ENCODE peak calls at places on chromosomes 4 and X, in four cellular contexts. W is hepatocyte, E is PC-3, B is H1. U is an unnamed sample.

GRCh38 chr4:53281438-53281837 is 84.4 kb downstream of the SCFD2 start:
- DNase-seq in B (no peak), E (no peak), W (no peak), U (no peak)

GRCh38 chr4:22850630-22851029 is 157.9 kb downstream of the GBA3 start:
- DNase-seq in B (no peak), W (no peak), E (no peak), U (no peak)

GRCh38 chr4:54067163-54067562 is 2.8 kb upstream of the CHIC2 start:
- DNase-seq in W (peak; percentile 55), B (no peak), E (peak; percentile 97), U (peak; percentile 88)

GRCh38 chrX:108299704-108300103 is 138.5 kb downstream of the COL4A6 start:
- DNase-seq in B (no peak), E (no peak), W (no peak), U (no peak)

GRCh38 chr4:39855909-39856512 is 121.7 kb downstream of the PDS5A start:
- DNase-seq in E (peak; percentile 22), W (no peak), B (no peak), U (peak; percentile 53)

GRCh38 chrX:154607370-154607769 is 11.7 kb downstream of the CTAG1B start:
- DNase-seq in W (no peak), E (peak; percentile 81), B (no peak), U (no peak)

GRCh38 chrX:41906515-41907165 is 16.7 kb downstream of the CASK start:
- DNase-seq in E (peak; percentile 37), B (no peak), W (no peak), U (peak; percentile 10)

GRCh38 chr4:52037730-52038108 is 380 bp downstream of the SGCB start:
- DNase-seq in B (no peak), E (peak; percentile 26), W (no peak), U (peak; percentile 66)

GRCh38 chr4:1323635-1324442 is 23.2 kb upstream of the UVSSA start:
- DNase-seq in B (no peak), E (peak; percentile 87), W (no peak), U (peak; percentile 85)

GRCh38 chrX:72306851-72307645 is 1.3 kb upstream of the CITED1 start:
- DNase-seq in E (peak; percentile 71), W (peak; percentile 48), B (no peak), U (peak; percentile 72)

GRCh38 chrX:50747471-50747900 is 66.5 kb downstream of the SHROOM4 start:
- DNase-seq in W (peak; percentile 16), E (peak; percentile 28), B (no peak), U (peak; percentile 55)

GRCh38 chr4:67344594-67345380 is 200.5 kb downstream of the CENPC start:
- DNase-seq in B (no peak), E (no peak), W (no peak), U (no peak)

GRCh38 chr4:7828011-7828720 is 111.5 kb downstream of the AFAP1 start:
- DNase-seq in E (peak; percentile 85), B (no peak), W (peak; percentile 81), U (peak; percentile 98)

GRCh38 chrX:872090-872489 is 241.5 kb downstream of the SHOX start:
- DNase-seq in E (no peak), B (no peak), W (no peak), U (no peak)

GRCh38 chrX:41824551-41824950 is 98.8 kb downstream of the CASK start:
- DNase-seq in W (peak; percentile 12), E (peak; percentile 20), B (no peak), U (peak; percentile 65)

GRCh38 chr4:165994706-165995105 is 121.7 kb downstream of the TLL1 start:
- DNase-seq in W (peak; percentile 37), B (no peak), E (peak; percentile 64), U (peak; percentile 6)

GRCh38 chr4:54784188-54784671 is 126.5 kb downstream of the KIT start:
- DNase-seq in W (peak; percentile 13), B (no peak), E (no peak), U (peak; percentile 96)

GRCh38 chr4:57501715-57502114 is 391.5 kb upstream of the IGFBP7 start:
- DNase-seq in W (peak; percentile 79), B (no peak), E (peak; percentile 53), U (peak; percentile 38)

GRCh38 chr4:36027203-36027602 is 217.1 kb downstream of the ARAP2 start:
- DNase-seq in E (no peak), B (no peak), W (no peak), U (no peak)

GRCh38 chr4:169634975-169635374 is 14.6 kb downstream of the CLCN3 start:
- DNase-seq in E (peak; percentile 87), W (peak; percentile 60), B (no peak), U (no peak)

GRCh38 chrX:508163-508562 is 121.5 kb upstream of the PPP2R3B start:
- DNase-seq in B (no peak), W (no peak), E (no peak), U (no peak)

GRCh38 chr4:82500106-82500738 is 61.6 kb downstream of the TMEM150C start:
- DNase-seq in W (no peak), E (no peak), B (no peak), U (peak; percentile 64)

GRCh38 chr4:16253127-16253960 is 27.1 kb upstream of the TAPT1 start:
- DNase-seq in W (no peak), E (peak; percentile 77), B (no peak), U (peak; percentile 91)

GRCh38 chr4:168540086-168540864 is 43.4 kb downstream of the PALLD start:
- DNase-seq in E (no peak), B (no peak), W (no peak), U (peak; percentile 82)

GRCh38 chrX:18668468-18668867 is 3.4 kb downstream of the RS1 start:
- DNase-seq in E (no peak), B (no peak), W (no peak), U (no peak)

GRCh38 chr4:2244947-2245786 is 3.2 kb upstream of the HAUS3 start:
- DNase-seq in E (no peak), W (no peak), B (no peak), U (no peak)

GRCh38 chrX:71282514-71283408 is 674 bp upstream of the NONO start:
- DNase-seq in E (no peak), B (no peak), W (peak; percentile 38), U (peak; percentile 73)

DNA sequence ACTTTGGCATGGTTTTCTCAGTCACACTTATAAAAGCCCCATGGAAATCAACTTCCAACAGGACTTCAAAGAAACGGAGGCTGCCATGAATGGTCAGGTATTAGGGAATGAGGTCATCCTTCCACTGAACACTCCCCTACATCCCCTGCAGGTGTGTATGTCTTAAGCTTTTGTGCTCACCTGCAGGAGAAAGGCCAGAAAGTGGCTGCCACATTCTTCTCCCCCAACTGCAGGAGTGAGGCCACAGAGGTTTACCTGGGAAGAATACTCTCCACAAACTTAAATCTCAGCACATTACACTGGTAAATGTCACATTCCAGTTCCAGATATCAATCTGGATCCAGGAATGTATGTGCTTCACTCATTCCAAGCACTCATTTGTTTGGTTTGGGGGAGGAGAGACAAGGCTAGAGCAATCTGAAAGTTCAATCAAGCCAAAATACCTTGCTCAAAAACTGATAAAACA is 15.5 kb downstream of the FAM9C start:
- DNase-seq in E (peak; percentile 85), W (peak; percentile 57), B (no peak), U (no peak)
- H3K4me2 ChIP-seq in E (peak overlapping the region; percentile 74), W (peak overlapping the region; percentile 54), B (no peak overlapping the region), U (peak overlapping the region; percentile 73)

GRCh38 chrX:139204903-139205667 is 325.5 kb upstream of the F9 start:
- DNase-seq in W (peak; percentile 70), B (no peak), E (peak; percentile 58), U (peak; percentile 63)
- TF ChIP-seq EZH2 in W (no peak), B (no peak), E (no peak), U (no peak)

DNA sequence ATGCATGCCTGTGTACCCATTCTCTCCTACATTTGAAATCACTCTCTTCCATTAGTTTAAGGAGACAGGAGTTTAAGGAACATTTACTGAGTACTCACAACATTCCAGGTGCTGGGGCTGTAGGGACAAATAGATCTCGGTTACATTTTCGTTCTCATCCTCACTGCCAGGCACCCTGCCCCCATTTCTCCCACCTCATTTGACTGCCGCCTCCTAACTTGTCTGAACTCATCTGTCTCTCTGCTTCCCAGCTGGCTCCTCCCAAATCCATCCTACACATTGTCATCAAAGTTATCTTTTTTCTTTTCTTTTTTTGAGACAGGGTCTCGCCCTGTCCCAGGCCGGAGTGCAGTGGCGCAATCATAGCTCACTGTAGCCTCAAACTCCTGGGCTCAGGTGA is 19.8 kb upstream of the MPC1L start:
- DNase-seq in E (no peak), W (no peak), B (no peak), U (no peak)
- H2AFZ ChIP-seq in E (no peak overlapping the region), W (no peak overlapping the region), B (no peak overlapping the region), U (no peak overlapping the region)

GRCh38 chrX:38233891-38234807 is 13.5 kb upstream of the SRPX start:
- DNase-seq in W (no peak), B (no peak), E (peak; percentile 65), U (peak; percentile 73)
- H3K4me2 ChIP-seq in W (no peak overlapping the region), B (peak overlapping the region; percentile 2), E (peak overlapping the region; percentile 14), U (peak overlapping the region; percentile 43)

GRCh38 chr4:157220026-157220881 is at the start of gene GRIA2:
- DNase-seq in B (no peak), W (peak; percentile 89), E (no peak), U (peak; percentile 70)

GRCh38 chr4:157222764-157223145 is 2.2 kb downstream of the GRIA2 start:
- DNase-seq in B (no peak), W (no peak), E (no peak), U (no peak)

GRCh38 chr4:157221426-157221894 is 932 bp downstream of the GRIA2 start:
- DNase-seq in E (no peak), B (no peak), W (no peak), U (no peak)

GRCh38 chr4:157223446-157223845 is 2.9 kb downstream of the GRIA2 start:
- DNase-seq in B (no peak), W (no peak), E (no peak), U (no peak)

DNA sequence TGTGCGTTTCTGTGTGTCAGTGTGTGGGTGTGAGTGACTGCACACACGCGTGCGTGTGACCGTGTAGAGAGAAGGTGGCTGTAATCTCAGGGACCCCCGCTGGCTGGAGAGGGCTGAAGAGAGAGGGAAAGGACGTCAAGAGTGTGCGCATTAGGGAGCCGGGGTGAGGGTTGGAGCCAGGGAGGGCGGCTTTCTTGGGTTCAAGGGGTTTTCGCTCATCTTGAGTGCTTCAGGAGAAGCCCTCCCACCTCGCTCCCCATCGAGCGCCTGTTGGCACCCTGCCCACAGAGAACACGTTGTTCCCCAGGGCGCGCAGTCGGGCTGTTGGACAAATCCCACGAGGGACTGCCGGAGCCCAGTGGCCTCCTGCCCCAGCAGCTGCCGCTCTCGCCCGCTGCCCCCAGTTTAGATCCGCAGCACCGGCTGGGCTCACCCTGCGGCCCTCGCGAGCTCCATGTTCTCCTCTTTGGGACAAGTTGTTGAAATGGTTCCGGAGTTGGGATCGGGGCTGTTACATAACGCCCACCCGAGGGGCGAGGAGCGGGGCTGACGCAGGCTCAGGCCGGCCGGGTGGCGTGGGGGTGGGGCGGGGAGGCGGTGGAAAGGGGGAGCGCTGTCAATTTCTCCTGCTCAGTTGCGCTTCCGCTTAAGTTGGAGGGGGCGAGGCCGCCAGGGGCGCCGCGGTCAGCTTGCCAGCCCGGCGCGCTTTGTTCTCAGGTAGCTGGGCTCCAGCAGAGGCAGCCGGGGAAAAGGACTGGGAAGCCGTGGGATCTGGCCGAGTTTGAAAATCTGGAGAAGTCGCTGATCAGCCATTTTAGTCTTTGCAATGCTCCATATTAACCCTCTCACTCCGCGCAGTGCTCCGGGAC is 1.6 kb downstream of the GRIA2 start:
- DNase-seq in B (no peak), E (no peak), W (peak; percentile 69), U (peak; percentile 12)
- TF ChIP-seq EZH2 in B (peak; percentile 56), E (no peak), W (peak; percentile 23), U (no peak)

GRCh38 chr4:123924536-123924935 is 527.9 kb downstream of the SPRY1 start:
- DNase-seq in E (no peak), W (no peak), B (no peak), U (peak; percentile 62)
- H2AFZ ChIP-seq in E (no peak overlapping the region), W (no peak overlapping the region), B (no peak overlapping the region), U (peak overlapping the region; percentile 28)